ENCODE peak calls at places on chromosomes 6 and 20, in four cellular contexts. I, C, U and M are unnamed samples.

GRCh38 chr6:167078745-167079144 is 44.2 kb upstream of the CCR6 start:
- DNase-seq in I (no peak), C (no peak), U (no peak), M (no peak)

GRCh38 chr6:116973992-116974391 is 97.0 kb downstream of the RFX6 start:
- DNase-seq in I (no peak), C (no peak), U (no peak), M (no peak)

GRCh38 chr6:167713088-167713475 is 113.6 kb upstream of the AFDN start:
- DNase-seq in I (no peak), C (no peak), U (no peak), M (no peak)

GRCh38 chr6:100347901-100348550 is 116.7 kb downstream of the SIM1 start:
- DNase-seq in I (no peak), C (no peak), U (no peak), M (peak; percentile 83)

GRCh38 chr6:63742060-63742459 is 106.5 kb downstream of the PHF3 start:
- DNase-seq in I (no peak), C (no peak), U (no peak), M (no peak)

GRCh38 chr6:32969685-32970412 is 1.5 kb downstream of the BRD2 start:
- DNase-seq in I (no peak), C (peak; percentile 44), U (peak; percentile 40), M (peak; percentile 97)

GRCh38 chr6:34246563-34247391 is 2.0 kb downstream of the SMIM29 start:
- DNase-seq in I (no peak), C (no peak), U (peak; percentile 59), M (peak; percentile 46)

GRCh38 chr6:158938811-158939254 is 61.2 kb downstream of the RSPH3 start:
- DNase-seq in I (no peak), C (peak; percentile 17), U (peak; percentile 61), M (no peak)

GRCh38 chr6:41779793-41780622 is at the start of gene FRS3:
- DNase-seq in I (peak; percentile 78), C (peak; percentile 81), U (peak; percentile 98), M (peak; percentile 92)

GRCh38 chr6:149484733-149485700 is at the start of gene ZC3H12D:
- DNase-seq in I (no peak), C (peak; percentile 34), U (no peak), M (peak; percentile 33)

GRCh38 chr6:39377530-39377929 is 55.0 kb upstream of the KCNK16 start:
- DNase-seq in I (no peak), C (peak; percentile 36), U (no peak), M (peak; percentile 44)

GRCh38 chr6:122868137-122868536 is 79.1 kb downstream of the SMPDL3A start:
- DNase-seq in I (no peak), C (no peak), U (no peak), M (no peak)

GRCh38 chr6:7413151-7413823 is 23.7 kb downstream of the RIOK1 start:
- DNase-seq in I (no peak), C (no peak), U (no peak), M (no peak)

GRCh38 chr6:36926711-36927110 is 27.8 kb upstream of the PI16 start:
- DNase-seq in I (no peak), C (no peak), U (no peak), M (no peak)

GRCh38 chr6:36925809-36926208 is 28.7 kb upstream of the PI16 start:
- DNase-seq in I (no peak), C (no peak), U (no peak), M (no peak)

GRCh38 chr6:36927691-36928546 is 26.6 kb upstream of the PI16 start:
- DNase-seq in I (no peak), C (no peak), U (no peak), M (peak; percentile 39)

GRCh38 chr6:36928547-36928918 is 26.0 kb upstream of the PI16 start:
- DNase-seq in I (no peak), C (no peak), U (no peak), M (no peak)

DNA sequence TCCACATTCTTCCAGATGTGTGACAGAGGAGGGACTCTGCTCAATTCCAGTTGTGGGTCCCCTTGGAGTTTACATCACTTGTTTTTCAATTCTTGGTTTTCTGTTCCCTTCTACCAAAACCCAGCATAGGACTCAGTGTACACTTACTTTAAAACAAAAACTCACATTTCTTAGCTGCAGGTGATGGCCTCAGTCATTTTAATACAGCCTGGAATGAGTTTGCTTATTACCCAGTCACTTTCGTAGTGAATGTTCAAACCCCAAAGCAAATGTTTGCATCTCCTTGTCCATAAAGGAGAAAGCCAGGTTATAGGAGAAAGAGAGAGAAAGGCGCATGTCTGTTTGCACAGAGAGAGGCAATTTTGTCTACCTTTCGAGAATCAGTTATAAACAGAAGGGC is 27.4 kb upstream of the PI16 start:
- DNase-seq in I (no peak), C (no peak), U (no peak), M (no peak)
- H3K27ac ChIP-seq in I (no peak overlapping the region), C (no peak overlapping the region), U (no peak overlapping the region), M (no peak overlapping the region)

GRCh38 chr6:164417537-164417936 is 891.9 kb downstream of the C6orf118 start:
- DNase-seq in I (no peak), C (no peak), U (no peak), M (no peak)

GRCh38 chr6:164414695-164415094 is 894.7 kb downstream of the C6orf118 start:
- DNase-seq in I (no peak), C (no peak), U (no peak), M (no peak)

GRCh38 chr6:164424489-164424888 is 884.9 kb downstream of the C6orf118 start:
- DNase-seq in I (no peak), C (no peak), U (no peak), M (no peak)

GRCh38 chr6:164415832-164416563 is 893.4 kb downstream of the C6orf118 start:
- DNase-seq in I (no peak), C (no peak), U (no peak), M (no peak)

DNA sequence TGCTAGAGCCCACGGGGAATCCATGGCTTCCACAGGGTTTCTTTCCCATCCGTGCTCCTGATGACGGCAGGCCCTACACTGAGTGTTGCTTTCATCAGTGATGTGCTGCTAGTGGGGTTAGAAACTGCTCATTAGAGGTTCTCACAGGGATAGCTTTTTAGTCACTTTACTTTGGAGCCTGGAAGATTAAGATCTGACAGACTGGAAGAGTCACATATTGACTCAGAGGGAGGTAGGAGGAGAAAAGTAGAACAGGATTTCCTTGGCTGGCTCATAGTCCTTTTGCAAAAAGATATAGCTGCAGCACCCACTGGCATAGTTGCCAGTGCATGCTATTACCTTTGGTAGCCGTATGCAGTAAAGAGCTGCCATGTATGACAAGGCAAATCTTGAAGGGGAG is 890.3 kb downstream of the C6orf118 start:
- DNase-seq in I (no peak), C (no peak), U (no peak), M (no peak)
- TF ChIP-seq ELK1 in I (no peak), C (no peak), U (no peak), M (no peak)

GRCh38 chr6:27777126-27777525 is 135.1 kb downstream of the OR2B2 start:
- DNase-seq in I (no peak), C (no peak), U (peak; percentile 26), M (no peak)
- H3K27ac ChIP-seq in I (peak overlapping the region; percentile 86), C (peak overlapping the region; percentile 69), U (peak overlapping the region; percentile 80), M (no peak overlapping the region)

DNA sequence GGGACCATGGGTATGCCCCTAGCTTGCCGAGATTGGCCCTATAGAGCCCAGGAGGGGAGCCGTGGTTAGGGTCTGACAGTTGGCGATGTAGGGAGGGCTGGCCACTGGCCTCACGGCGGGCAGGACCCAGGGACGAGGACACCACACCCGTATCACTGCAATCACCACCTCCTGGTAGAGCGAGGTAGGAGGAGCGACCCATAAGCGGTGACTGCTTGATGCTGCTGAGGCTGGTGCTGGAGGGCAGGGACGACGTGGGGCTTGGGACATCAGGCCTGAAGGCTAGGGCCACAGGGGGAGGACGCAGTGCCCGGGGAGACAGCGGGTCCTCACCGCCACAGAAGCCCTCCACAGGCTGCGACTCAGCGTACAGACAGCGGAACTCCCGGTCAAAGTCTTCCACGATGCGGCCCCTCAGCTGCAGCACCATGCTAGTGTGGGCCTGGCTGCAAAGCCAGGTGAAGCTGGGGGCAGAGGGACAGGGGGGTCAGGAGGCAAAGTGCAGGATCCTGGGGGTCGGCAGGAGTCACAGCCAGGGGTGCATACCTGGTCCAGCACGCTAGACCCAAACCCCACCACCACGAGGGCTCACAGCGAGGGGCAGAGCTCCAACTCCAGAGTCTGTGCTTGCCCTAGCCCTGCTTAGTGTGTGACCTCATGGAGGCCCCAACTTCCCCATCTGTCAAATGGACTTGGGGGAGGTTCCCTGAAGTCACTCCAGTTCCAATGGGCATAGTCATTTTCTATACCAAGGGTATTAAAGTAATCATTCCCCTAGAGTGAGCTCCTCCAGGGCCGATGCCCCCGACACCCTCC is 3.1 kb upstream of the EIF6 start:
- DNase-seq in I (no peak), C (no peak), U (no peak), M (no peak)
- TF ChIP-seq ELK1 in I (no peak), C (no peak), U (no peak), M (no peak)

DNA sequence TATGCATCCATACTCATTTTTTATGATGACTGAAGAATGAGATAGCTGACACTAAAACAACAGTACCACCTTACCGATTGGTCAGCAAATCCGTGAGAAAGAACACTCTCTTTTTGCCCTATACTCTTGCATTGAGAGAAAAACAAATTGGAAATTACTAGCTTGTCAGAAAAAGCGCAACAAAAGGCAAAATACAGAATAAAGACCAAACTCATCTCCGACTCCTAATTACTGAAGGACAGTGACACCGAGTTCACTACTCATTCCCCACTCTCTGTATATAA is 2.1 kb downstream of the MCUR1 start:
- DNase-seq in I (no peak), C (no peak), U (no peak), M (no peak)
- H3K27ac ChIP-seq in I (no peak overlapping the region), C (no peak overlapping the region), U (no peak overlapping the region), M (no peak overlapping the region)